ENCODE peak calls at places on chromosomes 16 and 17, in six cellular contexts. B is stimulated activated CD4-positive, alpha-beta T cell treated with anti-CD3 and anti-CD28 coated beads, Interleukin-1b, Interleukin-23, amount 100 ng/mL, for 24 hours; T is NCI-H345; V is MCF 10A; I is heart left ventricle; H is T-cell. Z is an unnamed sample.

GRCh38 chr16:12744860-12745259 is 58.8 kb downstream of the CPPED1 start:
- DNase-seq in V (no peak), T (no peak), H (no peak), B (no peak), I (no peak), Z (no peak)

GRCh38 chr17:3801043-3801746 is at the start of gene ITGAE:
- DNase-seq in I (no peak), B (no peak), V (no peak), H (no peak), T (no peak), Z (no peak)

GRCh38 chr17:70072900-70073299 is 2.1 kb upstream of the KCNJ16 start:
- DNase-seq in V (no peak), B (no peak), T (no peak), H (no peak), I (no peak), Z (no peak)

GRCh38 chr17:10127819-10128375 is 70.5 kb downstream of the GAS7 start:
- DNase-seq in B (no peak), H (no peak), V (no peak), T (no peak), I (peak), Z (no peak)

GRCh38 chr17:14225153-14226004 is 11.3 kb downstream of the CDRT15 start:
- DNase-seq in B (no peak), T (no peak), I (no peak), V (no peak), H (no peak), Z (no peak)

GRCh38 chr16:10982430-10983174 is 38.2 kb downstream of the CLEC16A start:
- DNase-seq in V (no peak), T (no peak), B (no peak), I (no peak), H (no peak), Z (no peak)

GRCh38 chr16:65809627-65810026 is 556.9 kb upstream of the CDH5 start:
- DNase-seq in B (no peak), V (no peak), I (no peak), H (no peak), T (no peak), Z (no peak)

GRCh38 chr16:61616088-61616487 is 420.1 kb downstream of the CDH8 start:
- DNase-seq in I (no peak), V (no peak), T (no peak), B (no peak), H (no peak), Z (no peak)

GRCh38 chr17:60508384-60508980 is 17.6 kb downstream of the APPBP2 start:
- DNase-seq in T (no peak), V (no peak), B (no peak), H (no peak), I (no peak), Z (no peak)

GRCh38 chr17:27915715-27916114 is 22.6 kb upstream of the LYRM9 start:
- DNase-seq in B (no peak), T (peak), I (no peak), H (no peak), V (no peak), Z (no peak)

GRCh38 chr16:87833548-87833947 is 35.8 kb downstream of the SLC7A5 start:
- DNase-seq in H (no peak), B (no peak), I (no peak), V (no peak), T (no peak), Z (no peak)

GRCh38 chr17:28745052-28745776 is 1.4 kb downstream of the TRAF4 start:
- DNase-seq in I (no peak), B (no peak), H (no peak), T (peak), V (peak), Z (peak)

GRCh38 chr16:2964416-2965223 is 545 bp downstream of the KREMEN2 start:
- DNase-seq in H (no peak), B (no peak), T (peak), V (peak), I (no peak), Z (peak)

GRCh38 chr16:47392114-47392513 is 68.7 kb downstream of the ITFG1 start:
- DNase-seq in H (no peak), B (no peak), I (no peak), T (no peak), V (no peak), Z (peak)

GRCh38 chr16:12271006-12271405 is 294.5 kb downstream of the SNX29 start:
- DNase-seq in I (no peak), H (no peak), B (no peak), T (peak), V (peak), Z (no peak)

GRCh38 chr17:17275991-17276390 is 5.1 kb downstream of the COPS3 start:
- DNase-seq in V (no peak), B (no peak), I (no peak), T (no peak), H (no peak), Z (no peak)

GRCh38 chr17:59707971-59708425 is 544 bp downstream of the VMP1 start:
- DNase-seq in H (no peak), V (no peak), I (no peak), B (no peak), T (no peak), Z (no peak)

GRCh38 chr17:28253663-28254062 is 65.3 kb upstream of the TMEM97 start:
- DNase-seq in B (no peak), T (no peak), I (no peak), H (no peak), V (no peak), Z (no peak)

GRCh38 chr16:54649846-54650245 is 280.8 kb upstream of the IRX5 start:
- DNase-seq in H (no peak), B (no peak), T (no peak), I (no peak), V (no peak), Z (peak)

GRCh38 chr17:14341866-14342265 is 41.0 kb downstream of the HS3ST3B1 start:
- DNase-seq in H (no peak), T (no peak), I (no peak), B (no peak), V (no peak), Z (no peak)

GRCh38 chr17:39737761-39738567 is at the start of gene GRB7:
- DNase-seq in T (peak), B (no peak), H (no peak), V (peak), I (no peak), Z (peak)

GRCh38 chr17:8410882-8411238 is 13.2 kb upstream of the RNF222 start:
- DNase-seq in B (no peak), T (no peak), V (no peak), H (no peak), I (no peak), Z (no peak)

GRCh38 chr16:75589301-75589700 is 23.1 kb downstream of the GABARAPL2 start:
- DNase-seq in I (peak), T (no peak), V (no peak), B (no peak), H (no peak), Z (no peak)

GRCh38 chr16:2086136-2086742 is 38.5 kb downstream of the TSC2 start:
- DNase-seq in T (no peak), I (no peak), H (no peak), B (no peak), V (peak), Z (no peak)

GRCh38 chr16:78900039-78900811 is 700.3 kb downstream of the MAF start:
- DNase-seq in T (no peak), I (no peak), B (no peak), H (no peak), V (no peak), Z (no peak)

GRCh38 chr16:11914759-11915643 is 755 bp downstream of the GSPT1 start:
- DNase-seq in V (peak), I (peak), H (peak), B (peak), T (no peak), Z (peak)

GRCh38 chr16:24151482-24151939 is 104.6 kb upstream of the CACNG3 start:
- DNase-seq in B (no peak), I (no peak), V (no peak), H (no peak), T (peak), Z (peak)

GRCh38 chr17:81108220-81108619 is 57.1 kb upstream of the PVALEF start:
- DNase-seq in H (no peak), V (no peak), T (no peak), B (no peak), I (no peak), Z (no peak)

GRCh38 chr16:77199211-77199610 is at the start of gene SYCE1L:
- DNase-seq in H (no peak), T (no peak), V (no peak), B (no peak), I (no peak), Z (no peak)

GRCh38 chr17:28324272-28324745 is 5.3 kb downstream of the TMEM97 start:
- DNase-seq in I (no peak), H (no peak), B (no peak), V (no peak), T (no peak), Z (no peak)

GRCh38 chr17:59406808-59407381 is 75.4 kb downstream of the YPEL2 start:
- DNase-seq in B (no peak), V (no peak), I (no peak), H (no peak), T (no peak), Z (peak)

GRCh38 chr16:13298676-13299075 is 397.3 kb downstream of the SHISA9 start:
- DNase-seq in H (no peak), I (no peak), T (no peak), B (no peak), V (no peak), Z (no peak)

GRCh38 chr17:752620-753219 is 656 bp upstream of the GEMIN4 start:
- DNase-seq in B (no peak), T (peak), I (peak), V (no peak), H (no peak), Z (peak)

GRCh38 chr16:4285167-4285566 is 12.3 kb upstream of the TFAP4 start:
- DNase-seq in H (no peak), B (no peak), T (peak), V (no peak), I (no peak), Z (peak)

Z was measured in DMS53.